ENCODE peak calls at places on chromosomes 7 and 10, in four cellular contexts. W is mesendoderm, C is H9, R is H1. I is an unnamed sample.

GRCh38 chr10:128063736-128064614 is 62.2 kb downstream of the MKI67 start:
- DNase-seq in C (no peak), W (peak), R (no peak), I (no peak)

GRCh38 chr10:97050205-97050745 is 135.5 kb downstream of the SLIT1 start:
- DNase-seq in W (no peak), C (no peak), R (no peak), I (no peak)

GRCh38 chr10:93746844-93747284 is 10.9 kb upstream of the LGI1 start:
- DNase-seq in R (peak), W (peak), C (peak), I (peak)

GRCh38 chr7:51376420-51377092 is 59.9 kb upstream of the COBL start:
- DNase-seq in C (no peak), R (no peak), W (no peak), I (no peak)

GRCh38 chr7:77413861-77414424 is 2.2 kb downstream of the GSAP start:
- DNase-seq in W (no peak), C (no peak), R (no peak), I (peak)

GRCh38 chr7:47241112-47242065 is 340.5 kb downstream of the TNS3 start:
- DNase-seq in R (no peak), C (no peak), W (no peak), I (no peak)

GRCh38 chr10:95531994-95532399 is 29.2 kb downstream of the SORBS1 start:
- DNase-seq in R (no peak), C (no peak), W (peak), I (no peak)

GRCh38 chr10:7196284-7196683 is 214.6 kb downstream of the SFMBT2 start:
- DNase-seq in R (no peak), W (no peak), C (no peak), I (no peak)

GRCh38 chr10:101323495-101323894 is 30.5 kb upstream of the BTRC start:
- DNase-seq in W (peak), C (peak), R (no peak), I (no peak)

GRCh38 chr10:127845756-127846155 is 47.0 kb downstream of the CLRN3 start:
- DNase-seq in R (no peak), W (no peak), C (no peak), I (no peak)

GRCh38 chr10:63886281-63887025 is 365.3 kb downstream of the REEP3 start:
- DNase-seq in W (no peak), C (no peak), R (no peak), I (no peak)

GRCh38 chr7:117296066-117296465 is 26.8 kb downstream of the WNT2 start:
- DNase-seq in C (no peak), W (peak), R (no peak), I (no peak)

GRCh38 chr10:73650537-73651331 is 5.1 kb downstream of the SYNPO2L start:
- DNase-seq in W (no peak), R (no peak), C (no peak), I (peak)

GRCh38 chr10:52744057-52744819 is 28.3 kb downstream of the MBL2 start:
- DNase-seq in W (no peak), C (no peak), R (no peak), I (no peak)

GRCh38 chr10:132389631-132390454 is 7.2 kb upstream of the PWWP2B start:
- DNase-seq in C (peak), W (no peak), R (no peak), I (no peak)

GRCh38 chr7:1864126-1864940 is 194.3 kb downstream of the ELFN1 start:
- DNase-seq in C (no peak), R (no peak), W (peak), I (no peak)

GRCh38 chr7:148173296-148173695 is 417.3 kb upstream of the C7orf33 start:
- DNase-seq in C (no peak), R (no peak), W (no peak), I (no peak)

GRCh38 chr7:85041599-85042216 is 145.1 kb downstream of the SEMA3D start:
- DNase-seq in W (peak), C (peak), R (no peak), I (peak)

GRCh38 chr7:41130021-41130420 is 572.9 kb downstream of the INHBA start:
- DNase-seq in R (no peak), C (no peak), W (no peak), I (no peak)

GRCh38 chr10:15439381-15439837 is 68.3 kb upstream of the FAM171A1 start:
- DNase-seq in W (peak), R (no peak), C (peak), I (peak)

GRCh38 chr7:139095194-139095659 is 14.3 kb downstream of the ZC3HAV1 start:
- DNase-seq in C (peak), R (no peak), W (peak), I (no peak)

GRCh38 chr10:101660268-101660667 is 34.7 kb downstream of the FBXW4 start:
- DNase-seq in W (no peak), R (no peak), C (no peak), I (no peak)

GRCh38 chr10:61589547-61590243 is 73.0 kb upstream of the CABCOCO1 start:
- DNase-seq in R (no peak), W (no peak), C (no peak), I (peak)

GRCh38 chr7:37323912-37324430 is 124.7 kb downstream of the ELMO1 start:
- DNase-seq in W (no peak), R (no peak), C (no peak), I (no peak)

GRCh38 chr7:80060218-80060806 is 74.3 kb upstream of the GNAI1 start:
- DNase-seq in W (peak), C (no peak), R (no peak), I (peak)

GRCh38 chr10:22598488-22598887 is 115.9 kb downstream of the PIP4K2A start:
- DNase-seq in W (no peak), R (no peak), C (no peak), I (no peak)

GRCh38 chr10:101624526-101625102 is 36.5 kb downstream of the DPCD start:
- DNase-seq in R (no peak), W (no peak), C (no peak), I (no peak)

GRCh38 chr10:3020311-3020710 is 47.0 kb upstream of the PFKP start:
- DNase-seq in R (no peak), W (no peak), C (no peak), I (no peak)

GRCh38 chr7:82275342-82275741 is 168.2 kb downstream of the CACNA2D1 start:
- DNase-seq in W (no peak), C (no peak), R (no peak), I (no peak)

GRCh38 chr7:76302299-76303056 is at the start of gene HSPB1:
- DNase-seq in C (peak), W (peak), R (no peak), I (peak)

GRCh38 chr7:122412886-122413285 is 108.3 kb upstream of the FEZF1 start:
- DNase-seq in R (no peak), W (peak), C (no peak), I (peak)

GRCh38 chr10:87093461-87094372 is 926 bp downstream of the GLUD1 start:
- DNase-seq in C (peak), R (no peak), W (peak), I (peak)

GRCh38 chr10:43137701-43137970 is 609 bp upstream of the CSGALNACT2 start:
- DNase-seq in W (peak), C (no peak), R (no peak), I (peak)

GRCh38 chr7:133771778-133772421 is 355.2 kb upstream of the LRGUK start:
- DNase-seq in R (no peak), C (no peak), W (no peak), I (no peak)

GRCh38 chr7:150934045-150934766 is 43.9 kb downstream of the KCNH2 start:
- DNase-seq in R (no peak), C (no peak), W (no peak), I (no peak)

GRCh38 chr7:6293202-6293601 is 20.8 kb upstream of the CYTH3 start:
- DNase-seq in R (no peak), W (no peak), C (no peak), I (no peak)

GRCh38 chr7:127765150-127765549 is 113.2 kb downstream of the SND1 start:
- DNase-seq in W (no peak), C (no peak), R (no peak), I (no peak)
- H4K5ac ChIP-seq in W (no peak), C (no peak), R (no peak), I (no peak)

DNA sequence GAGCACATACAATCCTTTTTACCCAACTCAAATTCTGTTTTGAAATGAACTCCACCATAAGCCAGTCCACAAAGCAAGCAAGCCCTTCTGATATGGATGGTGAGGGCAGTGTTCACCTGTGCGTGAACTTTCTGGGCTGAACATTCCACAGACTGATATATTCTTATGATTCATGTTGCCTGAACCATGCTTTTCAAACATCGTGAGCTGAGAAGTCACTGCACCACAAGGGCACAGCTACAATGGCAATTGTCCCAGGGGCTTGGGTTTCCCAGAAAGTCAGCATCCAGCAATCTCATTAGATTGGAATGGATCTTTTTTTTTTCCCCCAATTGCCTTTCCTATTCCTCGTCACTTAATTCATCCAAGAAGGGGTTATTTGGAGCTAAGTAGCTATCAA is 86.9 kb upstream of the ZNF438 start:
- DNase-seq in C (no peak), W (no peak), R (no peak), I (peak)
- H4K5ac ChIP-seq in C (peak), W (no peak), R (no peak), I (no peak)

GRCh38 chr7:155059703-155060102 is 10.4 kb upstream of the HTR5A start:
- DNase-seq in R (no peak), W (no peak), C (no peak), I (no peak)
- H4K5ac ChIP-seq in R (no peak), W (no peak), C (no peak), I (no peak)

DNA sequence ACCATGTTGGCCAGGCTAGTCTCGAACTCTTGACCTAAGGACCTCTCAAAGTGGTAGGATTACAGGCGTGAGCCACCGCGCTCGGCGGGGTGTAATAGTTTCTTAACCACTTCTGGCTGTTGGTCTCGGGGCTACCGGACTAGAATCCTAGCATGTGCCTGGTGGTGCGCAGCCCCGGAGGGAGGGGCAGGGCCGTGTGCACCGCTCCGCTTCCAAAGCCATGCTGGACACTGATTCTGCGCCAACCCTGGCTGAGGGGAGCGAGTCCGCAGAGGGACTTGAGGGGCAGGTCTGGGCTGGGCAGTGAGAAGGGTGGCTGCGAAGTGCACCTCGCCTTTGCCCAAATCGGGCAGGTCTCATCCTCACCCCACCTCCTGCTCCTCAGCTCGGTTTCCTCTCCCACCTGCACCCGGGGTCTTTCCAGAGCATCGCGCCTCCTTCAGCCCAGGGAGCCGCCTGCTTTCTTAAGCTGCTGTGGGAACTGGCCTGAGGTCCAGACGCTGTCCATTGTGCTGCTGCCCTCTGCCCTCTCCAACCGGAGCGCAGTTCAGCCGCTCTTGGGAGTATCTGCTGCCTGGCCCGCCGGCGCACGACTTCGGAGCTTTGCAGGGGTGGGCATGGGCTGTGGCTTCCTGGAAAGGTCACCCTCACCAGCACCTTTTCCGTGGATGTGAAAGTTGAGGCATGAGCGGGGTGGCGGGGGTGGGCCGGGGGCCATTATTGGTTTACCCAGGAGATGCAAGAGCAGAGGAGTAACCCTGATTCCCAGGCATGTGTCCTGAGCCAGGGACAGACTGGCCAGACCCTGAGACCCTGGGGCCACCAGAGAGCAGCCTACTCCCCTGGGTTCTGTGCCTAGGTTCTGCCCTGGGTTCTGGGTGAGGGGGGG is 422.6 kb upstream of the NUPR2 start:
- DNase-seq in W (no peak), R (no peak), C (no peak), I (no peak)
- H4K5ac ChIP-seq in W (no peak), R (no peak), C (no peak), I (no peak)

DNA sequence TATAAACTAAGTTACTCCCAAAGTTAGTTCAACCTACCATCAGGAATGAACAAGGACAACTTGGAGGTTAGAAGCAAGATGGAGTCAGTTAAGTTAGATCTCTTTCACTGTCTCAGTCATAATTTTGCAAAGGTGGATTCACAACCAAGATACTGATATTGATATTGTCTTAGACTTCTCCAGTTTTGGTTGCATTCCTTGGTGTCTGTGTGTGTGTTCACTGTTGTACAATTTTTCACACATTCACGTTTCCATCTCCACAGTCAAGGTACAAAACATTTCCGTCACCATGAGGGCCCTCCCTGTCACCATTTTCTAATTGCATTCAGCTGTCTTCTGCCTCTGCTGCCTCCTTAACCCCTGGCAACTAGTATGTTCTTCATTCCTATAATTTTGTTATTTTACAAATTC is 41.1 kb downstream of the AKR1E2 start:
- DNase-seq in R (no peak), C (no peak), W (no peak), I (no peak)
- H4K5ac ChIP-seq in R (no peak), C (no peak), W (no peak), I (no peak)